ENCODE peak calls at places on chromosomes 2 and 18, in ten cellular contexts. P is fibroblast of lung, A is AG04449, E is IMR-90, Z is coronary artery, I is ascending aorta, Q is adrenal gland, V is NT2/D1, M is AG04450, L is neural progenitor cell. B is an unnamed sample.

GRCh38 chr2:98452396-98453027 is 7.9 kb downstream of the INPP4A start:
- DNase-seq in P (no peak), A (no peak), E (no peak), Z (no peak), I (no peak), Q (no peak), V (no peak), M (no peak), L (no peak), B (no peak)

GRCh38 chr2:121038831-121039230 is 246.2 kb downstream of the TFCP2L1 start:
- DNase-seq in P (no peak), A (no peak), E (no peak), Z (no peak), I (no peak), Q (peak; percentile 29), V (no peak), M (no peak), L (no peak), B (peak; percentile 21)

GRCh38 chr2:23707096-23707495 is 219.8 kb downstream of the ATAD2B start:
- DNase-seq in P (peak; percentile 18), A (no peak), E (peak; percentile 55), Z (peak; percentile 26), I (no peak), Q (no peak), V (no peak), M (peak; percentile 15), L (no peak), B (no peak)

GRCh38 chr2:41913921-41914609 is 133.8 kb upstream of the PKDCC start:
- DNase-seq in P (no peak), A (no peak), E (no peak), Z (peak; percentile 50), I (no peak), Q (no peak), V (no peak), M (no peak), L (no peak), B (no peak)

GRCh38 chr2:144707927-144708326 is 188.0 kb upstream of the ZEB2 start:
- DNase-seq in P (no peak), A (peak; percentile 17), E (peak; percentile 24), Z (no peak), I (no peak), Q (no peak), V (no peak), M (no peak), L (no peak), B (no peak)

GRCh38 chr2:209091026-209091425 is 332.8 kb upstream of the MAP2 start:
- DNase-seq in P (no peak), A (no peak), E (no peak), Z (no peak), I (no peak), Q (no peak), V (no peak), M (no peak), L (no peak), B (no peak)

GRCh38 chr2:134398300-134398699 is 144.4 kb downstream of the MGAT5 start:
- DNase-seq in P (peak; percentile 73), A (no peak), E (peak; percentile 91), Z (no peak), I (no peak), Q (no peak), V (no peak), M (no peak), L (no peak), B (no peak)

GRCh38 chr18:3538954-3539617 is 89.1 kb downstream of the TGIF1 start:
- DNase-seq in P (no peak), A (no peak), E (no peak), Z (no peak), I (no peak), Q (no peak), V (no peak), M (no peak), L (no peak), B (no peak)

GRCh38 chr2:69050802-69051201 is 37.8 kb downstream of the ANTXR1 start:
- DNase-seq in P (no peak), A (no peak), E (no peak), Z (no peak), I (no peak), Q (no peak), V (no peak), M (no peak), L (no peak), B (peak; percentile 11)

GRCh38 chr2:239770240-239770639 is 254.9 kb downstream of the NDUFA10 start:
- DNase-seq in P (no peak), A (no peak), E (no peak), Z (no peak), I (peak; percentile 49), Q (no peak), V (no peak), M (no peak), L (no peak), B (no peak)

GRCh38 chr2:122255924-122256323 is 500.5 kb downstream of the TSN start:
- DNase-seq in P (no peak), A (no peak), E (no peak), Z (no peak), I (no peak), Q (no peak), V (no peak), M (no peak), L (no peak), B (no peak)

GRCh38 chr18:24923138-24923537 is 428.8 kb downstream of the ZNF521 start:
- DNase-seq in P (no peak), A (no peak), E (no peak), Z (no peak), I (no peak), Q (no peak), V (no peak), M (no peak), L (no peak), B (no peak)

GRCh38 chr2:215218587-215219577 is 80.5 kb upstream of the ABCA12 start:
- DNase-seq in P (peak; percentile 44), A (no peak), E (no peak), Z (no peak), I (no peak), Q (no peak), V (no peak), M (no peak), L (no peak), B (no peak)

GRCh38 chr18:55585586-55586521 is 2.1 kb downstream of the TCF4 start:
- DNase-seq in P (peak; percentile 58), A (no peak), E (peak; percentile 35), Z (no peak), I (no peak), Q (no peak), V (no peak), M (no peak), L (peak; percentile 27), B (peak; percentile 13)

GRCh38 chr18:3211236-3211992 is 8.4 kb downstream of the MYOM1 start:
- DNase-seq in P (peak; percentile 51), A (no peak), E (peak; percentile 6), Z (no peak), I (no peak), Q (no peak), V (no peak), M (no peak), L (no peak), B (peak; percentile 17)

GRCh38 chr2:64766841-64767669 is 113.3 kb upstream of the SERTAD2 start:
- DNase-seq in P (peak; percentile 64), A (no peak), E (peak; percentile 53), Z (no peak), I (no peak), Q (no peak), V (no peak), M (no peak), L (peak; percentile 18), B (no peak)

GRCh38 chr2:26483501-26483900 is 5.6 kb upstream of the OTOF start:
- DNase-seq in P (no peak), A (no peak), E (no peak), Z (no peak), I (no peak), Q (no peak), V (no peak), M (no peak), L (no peak), B (no peak)

GRCh38 chr2:230956827-230957755 is 32.0 kb upstream of the GPR55 start:
- DNase-seq in P (peak; percentile 20), A (no peak), E (peak; percentile 49), Z (no peak), I (no peak), Q (peak; percentile 44), V (peak; percentile 36), M (no peak), L (peak; percentile 73), B (peak; percentile 81)

GRCh38 chr18:35570182-35570581 is 11.4 kb upstream of the GALNT1 start:
- DNase-seq in P (no peak), A (no peak), E (no peak), Z (no peak), I (no peak), Q (no peak), V (no peak), M (no peak), L (no peak), B (no peak)
- H3K4me3 ChIP-seq in P (no peak overlapping the region), A (no peak overlapping the region), E (no peak overlapping the region), Z (no peak overlapping the region), I (no peak overlapping the region), Q (no peak overlapping the region), V (no peak overlapping the region), M (no peak overlapping the region), L (no peak overlapping the region), B (no peak overlapping the region)

GRCh38 chr18:40582105-40582504 is 1372.9 kb upstream of the PIK3C3 start:
- DNase-seq in P (no peak), A (no peak), E (no peak), Z (no peak), I (no peak), Q (no peak), V (no peak), M (no peak), L (no peak), B (no peak)
- H3K4me3 ChIP-seq in P (no peak overlapping the region), A (no peak overlapping the region), E (no peak overlapping the region), Z (no peak overlapping the region), I (no peak overlapping the region), Q (no peak overlapping the region), V (no peak overlapping the region), M (no peak overlapping the region), L (no peak overlapping the region), B (no peak overlapping the region)

DNA sequence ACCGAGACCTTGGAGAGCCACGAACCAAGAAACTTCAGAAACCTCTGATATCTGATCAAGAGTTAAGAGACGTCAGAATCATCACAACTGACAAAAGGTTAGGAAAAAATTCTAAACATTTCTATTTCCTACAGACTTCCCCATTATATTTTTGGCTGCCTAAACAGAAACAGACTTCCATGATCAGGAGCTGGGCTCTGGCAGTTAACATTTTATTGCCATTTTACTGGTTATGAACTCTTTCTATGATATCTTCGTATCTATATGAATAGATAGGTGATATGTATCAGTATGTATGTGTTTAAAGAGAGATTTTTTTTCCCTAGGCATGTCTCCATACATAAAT is 31.1 kb upstream of the PPP1R1C start:
- DNase-seq in P (no peak), A (no peak), E (peak; percentile 23), Z (no peak), I (no peak), Q (no peak), V (no peak), M (no peak), L (no peak), B (no peak)
- H3K4me3 ChIP-seq in P (no peak overlapping the region), A (no peak overlapping the region), E (no peak overlapping the region), Z (peak overlapping the region; percentile 71), I (peak overlapping the region; percentile 20), Q (no peak overlapping the region), V (no peak overlapping the region), M (no peak overlapping the region), L (peak overlapping the region; percentile 48), B (no peak overlapping the region)

DNA sequence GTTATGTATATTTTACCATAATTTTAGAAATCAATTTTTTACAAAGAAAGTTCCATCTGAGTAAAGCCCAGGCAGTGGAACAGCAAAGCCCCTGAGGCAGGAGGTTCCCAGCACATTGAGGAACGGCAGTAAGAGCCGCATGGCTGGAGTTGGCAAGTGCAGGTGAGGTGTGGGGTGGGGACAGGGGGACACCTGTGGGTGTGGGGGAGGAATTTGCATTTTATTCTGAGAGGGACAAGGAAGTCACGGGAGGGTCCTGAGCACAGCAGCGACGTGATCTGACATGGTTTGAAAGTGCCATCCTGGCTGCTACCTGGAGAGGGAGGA is 16.1 kb upstream of the ADI1 start:
- DNase-seq in P (no peak), A (no peak), E (no peak), Z (no peak), I (no peak), Q (no peak), V (no peak), M (no peak), L (no peak), B (no peak)
- H3K4me3 ChIP-seq in P (peak overlapping the region; percentile 59), A (peak overlapping the region; percentile 58), E (peak overlapping the region; percentile 43), Z (peak overlapping the region; percentile 70), I (peak overlapping the region; percentile 46), Q (no peak overlapping the region), V (no peak overlapping the region), M (peak overlapping the region; percentile 62), L (no peak overlapping the region), B (no peak overlapping the region)

B was measured in MG63.